ENCODE peak calls at places on chromosomes 4 and X, in four cellular contexts. Y, S, C and Q are unnamed samples.

GRCh38 chrX:132216806-132217202 is 2.4 kb downstream of the RAP2C start:
- DNase-seq in Y (peak; percentile 6), S (no peak), C (no peak), Q (no peak)

GRCh38 chrX:14777484-14777883 is 95.4 kb downstream of the FANCB start:
- DNase-seq in Y (no peak), S (no peak), C (no peak), Q (no peak)

GRCh38 chr4:48831532-48832015 is 686 bp downstream of the OCIAD1 start:
- DNase-seq in Y (no peak), S (no peak), C (no peak), Q (peak; percentile 15)

GRCh38 chr4:128298852-128299251 is 11.2 kb upstream of the PGRMC2 start:
- DNase-seq in Y (no peak), S (no peak), C (no peak), Q (no peak)

GRCh38 chrX:30793767-30794103 is 95.3 kb downstream of the TAB3 start:
- DNase-seq in Y (no peak), S (no peak), C (no peak), Q (no peak)

GRCh38 chrX:129925305-129926092 is 19.5 kb downstream of the UTP14A start:
- DNase-seq in Y (peak; percentile 82), S (peak; percentile 55), C (peak; percentile 34), Q (no peak)

GRCh38 chrX:38817004-38817703 is 15.9 kb downstream of the MID1IP1 start:
- DNase-seq in Y (peak; percentile 23), S (peak; percentile 65), C (no peak), Q (no peak)

GRCh38 chr4:3860913-3861636 is 94.9 kb downstream of the ADRA2C start:
- DNase-seq in Y (no peak), S (no peak), C (no peak), Q (no peak)

GRCh38 chr4:102663073-102663472 is 97.7 kb downstream of the MANBA start:
- DNase-seq in Y (no peak), S (no peak), C (no peak), Q (no peak)

GRCh38 chr4:1675802-1676137 is 8.3 kb downstream of the FAM53A start:
- DNase-seq in Y (no peak), S (no peak), C (no peak), Q (no peak)

GRCh38 chr4:139735381-139736256 is 70.0 kb downstream of the MGST2 start:
- DNase-seq in Y (no peak), S (no peak), C (no peak), Q (no peak)

GRCh38 chrX:123087326-123087725 is 96.8 kb upstream of the GRIA3 start:
- DNase-seq in Y (peak; percentile 38), S (no peak), C (peak; percentile 81), Q (no peak)

GRCh38 chr4:23902203-23902602 is 12.4 kb upstream of the PPARGC1A start:
- DNase-seq in Y (no peak), S (no peak), C (no peak), Q (no peak)

GRCh38 chr4:23906839-23907238 is 17.0 kb upstream of the PPARGC1A start:
- DNase-seq in Y (no peak), S (no peak), C (no peak), Q (no peak)

GRCh38 chr4:23900636-23901035 is 10.8 kb upstream of the PPARGC1A start:
- DNase-seq in Y (no peak), S (no peak), C (no peak), Q (no peak)

GRCh38 chr4:23904639-23905061 is 14.8 kb upstream of the PPARGC1A start:
- DNase-seq in Y (no peak), S (no peak), C (no peak), Q (no peak)

DNA sequence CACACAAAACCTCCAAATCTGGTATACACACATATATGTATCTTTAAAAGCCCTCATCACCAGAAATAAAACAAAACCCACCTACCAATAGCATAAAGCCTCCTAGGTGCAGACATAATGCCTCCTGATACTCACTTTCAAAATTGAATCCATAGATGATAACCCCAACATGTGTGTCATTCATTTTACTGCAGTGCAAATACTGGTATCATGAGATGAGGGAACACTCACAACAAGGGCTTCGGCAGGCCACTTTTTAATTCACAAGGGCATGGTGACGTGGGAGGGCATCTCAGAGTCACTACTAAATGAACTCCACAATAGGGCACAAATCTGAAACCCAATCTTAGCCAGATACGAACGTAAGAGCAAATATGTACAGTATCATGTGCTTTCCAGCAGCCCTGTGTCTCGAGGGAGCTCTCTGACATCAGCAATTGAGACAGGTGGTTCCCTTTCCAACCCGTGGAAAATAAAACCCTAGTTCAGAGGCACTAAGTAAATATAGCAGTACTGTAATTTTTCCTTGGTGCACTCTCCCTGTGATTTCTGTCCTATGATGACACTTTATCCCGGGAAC is 14.1 kb upstream of the PPARGC1A start:
- DNase-seq in Y (no peak), S (no peak), C (no peak), Q (no peak)
- TF ChIP-seq CHD4 in Y (no peak), S (no peak), C (no peak), Q (no peak)

GRCh38 chrX:150451953-150452352 is 88.8 kb downstream of the MAMLD1 start:
- DNase-seq in Y (no peak), S (no peak), C (no peak), Q (no peak)

GRCh38 chrX:150446995-150447394 is 83.9 kb downstream of the MAMLD1 start:
- DNase-seq in Y (no peak), S (no peak), C (no peak), Q (no peak)

GRCh38 chrX:150449313-150449712 is 86.2 kb downstream of the MAMLD1 start:
- DNase-seq in Y (peak; percentile 2), S (peak; percentile 20), C (no peak), Q (no peak)

GRCh38 chrX:150454083-150454482 is 91.0 kb downstream of the MAMLD1 start:
- DNase-seq in Y (no peak), S (no peak), C (no peak), Q (no peak)

GRCh38 chrX:150450519-150451177 is 87.5 kb downstream of the MAMLD1 start:
- DNase-seq in Y (no peak), S (no peak), C (no peak), Q (no peak)
- TF ChIP-seq CHD4 in Y (no peak), S (no peak), C (no peak), Q (no peak)

DNA sequence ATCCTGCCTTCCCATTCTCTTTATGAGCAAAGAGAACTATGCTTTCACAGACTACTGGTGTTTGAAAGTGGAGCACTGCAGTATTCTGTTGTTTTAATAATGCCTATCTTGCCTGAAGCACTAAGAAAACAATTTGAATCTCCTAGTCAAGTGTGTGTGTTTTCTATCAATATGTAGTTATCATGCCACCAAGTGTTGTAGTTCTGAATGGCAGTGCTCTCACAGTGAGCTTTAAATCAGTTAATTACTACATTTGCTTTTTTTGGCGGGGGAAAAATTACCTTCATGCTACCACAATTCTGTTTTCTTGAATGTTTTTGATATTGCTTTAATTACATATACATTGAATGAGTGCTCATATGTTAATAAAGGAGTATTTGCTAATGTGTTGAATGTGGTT is 143.6 kb upstream of the FAM47A start:
- DNase-seq in Y (no peak), S (no peak), C (no peak), Q (no peak)
- TF ChIP-seq CHD4 in Y (no peak), S (no peak), C (no peak), Q (no peak)

GRCh38 chrX:16204538-16204937 is 37.3 kb downstream of the MAGEB17 start:
- DNase-seq in Y (no peak), S (no peak), C (no peak), Q (no peak)
- TF ChIP-seq CHD4 in Y (no peak), S (no peak), C (no peak), Q (no peak)